ENCODE peak calls at places on chromosomes 3 and 15, in ten cellular contexts. B, X, A, P, L, W, I, N, G and H are unnamed samples.

GRCh38 chr3:149813367-149814281 is 609 bp downstream of the RNF13 start:
- DNase-seq in B (peak; percentile 13), X (no peak), A (no peak), P (peak; percentile 18), L (peak; percentile 46), W (peak; percentile 11), I (peak; percentile 61), N (no peak), G (peak; percentile 59), H (no peak)

GRCh38 chr3:32432711-32433530 is 41.3 kb downstream of the CMTM7 start:
- DNase-seq in B (no peak), X (no peak), A (no peak), P (no peak), L (no peak), W (no peak), I (no peak), N (no peak), G (no peak), H (no peak)

GRCh38 chr3:55042591-55042990 is 114.7 kb upstream of the LRTM1 start:
- DNase-seq in B (no peak), X (no peak), A (no peak), P (no peak), L (no peak), W (no peak), I (no peak), N (no peak), G (no peak), H (no peak)

GRCh38 chr3:151580592-151580991 is 119.7 kb upstream of the IGSF10 start:
- DNase-seq in B (peak; percentile 85), X (no peak), A (peak; percentile 84), P (no peak), L (no peak), W (no peak), I (no peak), N (no peak), G (no peak), H (peak; percentile 37)

GRCh38 chr15:100464895-100465294 is 63.9 kb downstream of the CERS3 start:
- DNase-seq in B (no peak), X (no peak), A (no peak), P (no peak), L (no peak), W (no peak), I (no peak), N (no peak), G (no peak), H (no peak)

GRCh38 chr15:66721020-66721419 is 19.0 kb downstream of the SMAD6 start:
- DNase-seq in B (no peak), X (no peak), A (no peak), P (no peak), L (no peak), W (no peak), I (no peak), N (no peak), G (no peak), H (no peak)

GRCh38 chr3:182045721-182046120 is 334.0 kb downstream of the SOX2 start:
- DNase-seq in B (no peak), X (no peak), A (no peak), P (no peak), L (no peak), W (no peak), I (no peak), N (no peak), G (no peak), H (no peak)

GRCh38 chr15:76903251-76903681 is 1.9 kb downstream of the SCAPER start:
- DNase-seq in B (peak; percentile 21), X (no peak), A (peak; percentile 5), P (no peak), L (no peak), W (no peak), I (peak; percentile 24), N (no peak), G (peak; percentile 4), H (no peak)

GRCh38 chr15:27459836-27460235 is 488.9 kb downstream of the GABRG3 start:
- DNase-seq in B (no peak), X (no peak), A (no peak), P (no peak), L (no peak), W (no peak), I (no peak), N (no peak), G (no peak), H (no peak)

GRCh38 chr15:74347757-74348250 is 19.6 kb downstream of the CYP11A1 start:
- DNase-seq in B (no peak), X (no peak), A (no peak), P (no peak), L (no peak), W (no peak), I (no peak), N (no peak), G (no peak), H (no peak)

GRCh38 chr3:51706021-51706485 is 815 bp upstream of the GRM2 start:
- DNase-seq in B (no peak), X (peak; percentile 37), A (no peak), P (no peak), L (no peak), W (no peak), I (no peak), N (no peak), G (no peak), H (no peak)

GRCh38 chr15:82177291-82178010 is 85.1 kb downstream of the EFL1 start:
- DNase-seq in B (no peak), X (no peak), A (no peak), P (no peak), L (no peak), W (no peak), I (peak; percentile 16), N (no peak), G (no peak), H (peak; percentile 50)

GRCh38 chr3:142236173-142236572 is 10.8 kb upstream of the GK5 start:
- DNase-seq in B (no peak), X (no peak), A (no peak), P (no peak), L (no peak), W (no peak), I (no peak), N (no peak), G (no peak), H (no peak)

GRCh38 chr3:37229740-37230139 is 55.4 kb upstream of the LRRFIP2 start:
- DNase-seq in B (no peak), X (no peak), A (no peak), P (no peak), L (no peak), W (no peak), I (no peak), N (no peak), G (peak; percentile 11), H (no peak)

GRCh38 chr3:153284282-153284938 is 122.4 kb downstream of the RAP2B start:
- DNase-seq in B (peak; percentile 91), X (peak; percentile 71), A (peak; percentile 81), P (no peak), L (no peak), W (peak; percentile 79), I (peak; percentile 78), N (no peak), G (no peak), H (peak; percentile 79)

GRCh38 chr15:31347067-31347975 is 20.7 kb downstream of the KLF13 start:
- DNase-seq in B (no peak), X (no peak), A (no peak), P (no peak), L (no peak), W (no peak), I (no peak), N (no peak), G (no peak), H (no peak)